ENCODE peak calls at places on chromosomes 6 and 20, in five cellular contexts. Y is A549, F is right lobe of liver, A is Peyer's patch, W is ovary. T is an unnamed sample.

GRCh38 chr6:150241751-150242150 is 98.9 kb downstream of the PPP1R14C start:
- DNase-seq in Y (no peak), F (no peak), A (no peak), W (no peak), T (no peak)

GRCh38 chr20:63846128-63846771 is 15.0 kb upstream of the ABHD16B start:
- DNase-seq in Y (no peak), F (peak), A (no peak), W (peak), T (no peak)

GRCh38 chr6:121691126-121691540 is 255.7 kb downstream of the GJA1 start:
- DNase-seq in Y (peak), F (no peak), A (no peak), W (no peak), T (no peak)

GRCh38 chr6:56906752-56907151 is 48.2 kb upstream of the BEND6 start:
- DNase-seq in Y (no peak), F (no peak), A (no peak), W (no peak), T (no peak)

GRCh38 chr20:39660251-39660650 is 698.1 kb downstream of the DHX35 start:
- DNase-seq in Y (no peak), F (no peak), A (no peak), W (no peak), T (no peak)

GRCh38 chr20:53080969-53081871 is 109.1 kb downstream of the TSHZ2 start:
- DNase-seq in Y (peak), F (peak), A (no peak), W (no peak), T (no peak)

GRCh38 chr20:32439132-32439829 is 81.2 kb downstream of the ASXL1 start:
- DNase-seq in Y (no peak), F (no peak), A (no peak), W (no peak), T (peak)

GRCh38 chr6:110589865-110590513 is 113.6 kb upstream of the SLC22A16 start:
- DNase-seq in Y (no peak), F (no peak), A (no peak), W (no peak), T (no peak)

GRCh38 chr20:5220334-5221077 is 93.7 kb downstream of the CDS2 start:
- DNase-seq in Y (no peak), F (no peak), A (no peak), W (no peak), T (no peak)

GRCh38 chr6:27757307-27757706 is 154.9 kb downstream of the OR2B2 start:
- DNase-seq in Y (no peak), F (no peak), A (peak), W (peak), T (peak)

GRCh38 chr6:86563197-86563596 is 374.1 kb upstream of the HTR1E start:
- DNase-seq in Y (no peak), F (no peak), A (no peak), W (no peak), T (no peak)

GRCh38 chr20:64131406-64131805 is 24.0 kb upstream of the NPBWR2 start:
- DNase-seq in Y (peak), F (peak), A (no peak), W (no peak), T (peak)

GRCh38 chr6:28542440-28543293 is 17.0 kb downstream of the GPX5 start:
- DNase-seq in Y (peak), F (peak), A (no peak), W (peak), T (peak)

GRCh38 chr20:32595143-32595542 is 10.0 kb upstream of the NOL4L start:
- DNase-seq in Y (no peak), F (no peak), A (no peak), W (no peak), T (no peak)

GRCh38 chr6:106026748-106027147 is 59.4 kb upstream of the PRDM1 start:
- DNase-seq in Y (no peak), F (no peak), A (no peak), W (no peak), T (no peak)

GRCh38 chr20:59667981-59668515 is 63.7 kb downstream of the PHACTR3 start:
- DNase-seq in Y (no peak), F (no peak), A (no peak), W (no peak), T (no peak)

GRCh38 chr20:4225778-4226177 is 210.4 kb upstream of the RNF24 start:
- DNase-seq in Y (peak), F (no peak), A (no peak), W (no peak), T (no peak)

GRCh38 chr20:61482425-61482887 is 230.4 kb downstream of the CDH4 start:
- DNase-seq in Y (no peak), F (no peak), A (no peak), W (no peak), T (no peak)

GRCh38 chr6:116369540-116370327 is 1.0 kb upstream of the DSE start:
- DNase-seq in Y (no peak), F (no peak), A (no peak), W (no peak), T (no peak)

GRCh38 chr20:22684072-22684762 is 99.8 kb upstream of the FOXA2 start:
- DNase-seq in Y (peak), F (peak), A (peak), W (peak), T (peak)

GRCh38 chr20:60210779-60211617 is 252.8 kb downstream of the CDH26 start:
- DNase-seq in Y (peak), F (no peak), A (peak), W (peak), T (peak)

GRCh38 chr6:34587325-34587724 is 31.2 kb upstream of the SPDEF start:
- DNase-seq in Y (no peak), F (no peak), A (no peak), W (no peak), T (no peak)

DNA sequence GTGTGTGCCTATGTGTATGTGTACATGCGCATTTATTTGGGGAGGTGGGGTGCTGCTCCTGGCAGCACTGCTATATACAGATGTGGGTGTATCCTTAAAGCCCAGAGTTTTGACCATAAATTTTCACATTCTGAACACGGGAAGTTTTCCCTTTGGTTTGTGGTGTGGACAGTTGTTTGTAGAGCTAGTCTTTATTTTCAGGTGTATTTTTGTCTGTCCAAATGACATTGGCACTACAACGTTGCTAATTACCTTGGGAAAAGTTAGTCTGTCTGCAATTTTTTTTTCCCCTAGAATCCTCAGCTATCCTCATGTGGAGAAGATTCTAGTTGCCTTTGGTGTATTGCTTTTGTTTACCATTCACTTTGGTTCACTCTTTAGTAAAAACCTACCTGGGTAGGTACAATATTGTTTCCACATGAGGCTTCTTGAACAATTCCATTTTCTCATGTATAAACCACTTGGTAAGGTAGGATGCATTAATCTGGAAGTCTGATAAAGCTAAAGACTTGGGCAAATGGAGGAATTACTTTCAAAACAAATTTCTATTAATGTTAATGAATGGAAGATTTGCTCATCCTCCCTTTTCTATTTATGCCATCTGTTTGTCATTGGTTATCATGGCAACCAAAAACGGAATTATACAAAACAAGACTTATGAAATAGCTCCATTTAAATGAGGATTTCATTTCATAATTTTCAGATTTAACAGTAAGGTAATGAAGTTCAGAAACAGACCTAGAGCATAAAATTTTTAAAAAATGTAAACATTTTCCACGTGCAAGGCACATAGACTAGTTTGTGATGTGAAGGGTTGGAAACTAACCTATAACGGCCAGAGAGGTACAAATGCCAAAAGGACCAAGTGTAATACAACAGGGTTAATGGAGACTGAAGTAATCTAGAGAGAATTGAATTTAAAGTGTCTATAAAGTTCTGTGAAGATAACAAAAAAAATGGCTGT is 3.9 kb downstream of the CCN2 start:
- DNase-seq in Y (peak), F (no peak), A (no peak), W (no peak), T (no peak)
- TF ChIP-seq POLR2A in Y (no peak), F (no peak), A (no peak), W (no peak), T (no peak)

DNA sequence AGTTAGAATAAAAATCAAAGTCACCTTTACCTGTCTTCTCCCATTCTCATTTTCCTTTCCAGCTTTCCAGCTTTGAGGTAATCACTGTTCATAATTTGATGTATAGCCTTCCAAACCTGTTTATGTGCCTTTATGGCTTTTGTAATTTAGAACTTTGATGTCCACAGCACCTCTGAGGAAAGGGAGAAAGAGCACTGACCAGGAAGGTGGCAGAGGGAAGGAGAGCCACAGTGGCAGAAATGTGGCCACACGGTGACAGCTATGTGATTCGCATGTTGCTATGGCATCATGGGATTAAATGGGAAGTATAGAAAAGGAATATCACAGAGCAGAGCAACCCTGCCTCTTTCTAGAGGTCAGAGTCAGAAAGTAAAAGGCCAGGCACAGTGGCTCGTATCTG is 51.7 kb upstream of the PLCG1 start:
- DNase-seq in Y (no peak), F (no peak), A (no peak), W (no peak), T (no peak)
- TF ChIP-seq POLR2A in Y (no peak), F (no peak), A (no peak), W (no peak), T (no peak)

GRCh38 chr6:12480379-12480778 is 190.2 kb downstream of the EDN1 start:
- DNase-seq in Y (no peak), F (no peak), A (no peak), W (no peak), T (no peak)
- TF ChIP-seq POLR2A in Y (no peak), F (no peak), A (no peak), W (no peak), T (no peak)

GRCh38 chr6:31834367-31834703 is 6.8 kb downstream of the HSPA1B start:
- DNase-seq in Y (peak), F (peak), A (peak), W (peak), T (peak)
- TF ChIP-seq POLR2A in Y (peak), F (peak), A (peak), W (peak), T (no peak)

GRCh38 chr6:144343736-144344428 is 58.7 kb downstream of the UTRN start:
- DNase-seq in Y (peak), F (no peak), A (no peak), W (no peak), T (no peak)
- TF ChIP-seq POLR2A in Y (no peak), F (no peak), A (no peak), W (no peak), T (no peak)

GRCh38 chr6:32153835-32154513 is at the start of gene PPT2:
- DNase-seq in Y (peak), F (peak), A (peak), W (peak), T (peak)
- TF ChIP-seq POLR2A in Y (peak), F (no peak), A (peak), W (peak), T (peak)

GRCh38 chr6:7146079-7146828 is 38.5 kb downstream of the RREB1 start:
- DNase-seq in Y (no peak), F (no peak), A (peak), W (no peak), T (peak)
- TF ChIP-seq POLR2A in Y (no peak), F (no peak), A (no peak), W (no peak), T (peak)

DNA sequence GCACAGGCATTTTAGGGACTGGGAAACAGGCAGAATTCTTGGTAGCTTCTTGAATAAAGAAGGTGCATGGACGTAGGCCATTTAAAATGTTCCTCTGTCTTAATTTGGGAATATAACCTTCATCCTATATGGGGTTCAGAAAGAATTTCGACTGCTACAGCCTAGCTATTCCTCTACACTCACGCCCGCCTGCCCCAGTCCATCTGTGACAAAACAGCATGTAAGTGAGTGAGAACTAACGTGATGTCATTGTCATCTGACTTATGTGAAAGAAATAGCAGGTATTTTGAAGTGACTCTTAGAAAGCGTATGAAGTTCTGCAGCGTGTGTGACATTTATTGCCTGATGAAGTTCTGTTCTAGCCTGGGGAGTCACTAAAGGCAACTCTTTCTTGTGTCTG is 52.2 kb upstream of the SLC22A1 start:
- DNase-seq in Y (no peak), F (no peak), A (no peak), W (no peak), T (no peak)
- TF ChIP-seq POLR2A in Y (no peak), F (no peak), A (no peak), W (no peak), T (no peak)

GRCh38 chr20:62822788-62823651 is 6.2 kb downstream of the COL9A3 start:
- DNase-seq in Y (peak), F (peak), A (peak), W (no peak), T (peak)
- TF ChIP-seq POLR2A in Y (no peak), F (no peak), A (no peak), W (no peak), T (no peak)

GRCh38 chr6:30223339-30223738 is 10.1 kb upstream of the TRIM26 start:
- DNase-seq in Y (no peak), F (no peak), A (no peak), W (no peak), T (no peak)

GRCh38 chr6:30227242-30227722 is 14.1 kb upstream of the TRIM26 start:
- DNase-seq in Y (no peak), F (no peak), A (no peak), W (no peak), T (no peak)

GRCh38 chr6:30231067-30231466 is 17.9 kb upstream of the TRIM26 start:
- DNase-seq in Y (no peak), F (no peak), A (no peak), W (no peak), T (no peak)

GRCh38 chr6:30227763-30228487 is 14.7 kb upstream of the TRIM26 start:
- DNase-seq in Y (no peak), F (no peak), A (no peak), W (no peak), T (no peak)
- TF ChIP-seq POLR2A in Y (no peak), F (no peak), A (no peak), W (no peak), T (no peak)